ENCODE peak calls at places on chromosome 6, in four cellular contexts. One of them, this sample, is unnamed.

GRCh38 chr6:156953478-156954146 is 176.4 kb downstream of the ARID1B start:
- DNase-seq in ovary: no peak
- DNase-seq in colonic mucosa: no peak
- DNase-seq in left lung: no peak
- DNase-seq in this sample: no peak

GRCh38 chr6:36853325-36853724 is 14.1 kb upstream of the CPNE5 start:
- DNase-seq in ovary: peak
- DNase-seq in colonic mucosa: no peak
- DNase-seq in left lung: peak
- DNase-seq in this sample: no peak

GRCh38 chr6:14458669-14459266 is 341.2 kb downstream of the CD83 start:
- DNase-seq in ovary: no peak
- DNase-seq in colonic mucosa: no peak
- DNase-seq in left lung: no peak
- DNase-seq in this sample: no peak

GRCh38 chr6:14456941-14457340 is 339.4 kb downstream of the CD83 start:
- DNase-seq in ovary: no peak
- DNase-seq in colonic mucosa: no peak
- DNase-seq in left lung: no peak
- DNase-seq in this sample: no peak

GRCh38 chr6:158284340-158285210 is 27.7 kb upstream of the TULP4 start:
- DNase-seq in ovary: no peak
- DNase-seq in colonic mucosa: no peak
- DNase-seq in left lung: no peak
- DNase-seq in this sample: no peak

GRCh38 chr6:1381397-1382330 is 7.7 kb upstream of the FOXF2 start:
- DNase-seq in ovary: no peak
- DNase-seq in colonic mucosa: peak
- DNase-seq in left lung: no peak
- DNase-seq in this sample: no peak

GRCh38 chr6:25127433-25127832 is 151.7 kb upstream of the CARMIL1 start:
- DNase-seq in ovary: no peak
- DNase-seq in colonic mucosa: no peak
- DNase-seq in left lung: no peak
- DNase-seq in this sample: no peak

GRCh38 chr6:170135461-170135820 is 155.4 kb downstream of the DLL1 start:
- DNase-seq in ovary: no peak
- DNase-seq in colonic mucosa: no peak
- DNase-seq in left lung: peak
- DNase-seq in this sample: no peak

GRCh38 chr6:84411060-84411629 is 183.7 kb upstream of the CEP162 start:
- DNase-seq in ovary: no peak
- DNase-seq in colonic mucosa: no peak
- DNase-seq in left lung: no peak
- DNase-seq in this sample: no peak

GRCh38 chr6:141956046-141956761 is 176.5 kb upstream of the GJE1 start:
- DNase-seq in ovary: peak
- DNase-seq in colonic mucosa: no peak
- DNase-seq in left lung: no peak
- DNase-seq in this sample: no peak

GRCh38 chr6:160424256-160424655 is 76.1 kb downstream of the SLC22A3 start:
- DNase-seq in ovary: no peak
- DNase-seq in colonic mucosa: no peak
- DNase-seq in left lung: no peak
- DNase-seq in this sample: no peak

GRCh38 chr6:79468116-79468515 is 69.1 kb downstream of the LCA5 start:
- DNase-seq in ovary: no peak
- DNase-seq in colonic mucosa: no peak
- DNase-seq in left lung: no peak
- DNase-seq in this sample: no peak

GRCh38 chr6:90860822-90861601 is 274.1 kb upstream of the MAP3K7 start:
- DNase-seq in ovary: no peak
- DNase-seq in colonic mucosa: no peak
- DNase-seq in left lung: no peak
- DNase-seq in this sample: no peak

GRCh38 chr6:141301779-141302178 is 830.9 kb upstream of the GJE1 start:
- DNase-seq in ovary: no peak
- DNase-seq in colonic mucosa: no peak
- DNase-seq in left lung: no peak
- DNase-seq in this sample: no peak

GRCh38 chr6:364609-365540 is 26.7 kb upstream of the IRF4 start:
- DNase-seq in ovary: no peak
- DNase-seq in colonic mucosa: no peak
- DNase-seq in left lung: no peak
- DNase-seq in this sample: no peak

GRCh38 chr6:12172572-12172971 is 117.6 kb upstream of the EDN1 start:
- DNase-seq in ovary: no peak
- DNase-seq in colonic mucosa: no peak
- DNase-seq in left lung: no peak
- DNase-seq in this sample: no peak

GRCh38 chr6:118712955-118713354 is 61.6 kb upstream of the CEP85L start:
- DNase-seq in ovary: no peak
- DNase-seq in colonic mucosa: no peak
- DNase-seq in left lung: no peak
- DNase-seq in this sample: no peak

GRCh38 chr6:2858678-2859324 is 17.1 kb upstream of the SERPINB1 start:
- DNase-seq in ovary: no peak
- DNase-seq in colonic mucosa: no peak
- DNase-seq in left lung: no peak
- DNase-seq in this sample: no peak

GRCh38 chr6:422423-423061 is 31.0 kb downstream of the IRF4 start:
- DNase-seq in ovary: no peak
- DNase-seq in colonic mucosa: no peak
- DNase-seq in left lung: peak
- DNase-seq in this sample: no peak

GRCh38 chr6:130900913-130901312 is 73.7 kb downstream of the SMLR1 start:
- DNase-seq in ovary: no peak
- DNase-seq in colonic mucosa: no peak
- DNase-seq in left lung: no peak
- DNase-seq in this sample: no peak

GRCh38 chr6:14984454-14984853 is 261.4 kb upstream of the JARID2 start:
- DNase-seq in ovary: no peak
- DNase-seq in colonic mucosa: peak
- DNase-seq in left lung: peak
- DNase-seq in this sample: peak

This sample was measured in lower lobe of right lung.